ENCODE peak calls at places on chromosomes 4 and X, in seven cellular contexts. M is GM23338, R is GM23248, J is fibroblast of lung, T is PC-9, F is endothelial cell of umbilical vein, L is SK-N-SH. U is an unnamed sample.

GRCh38 chrX:54807524-54808108 is at the start of gene MAGED2:
- DNase-seq in M (peak; percentile 56), R (peak; percentile 42), J (peak; percentile 34), T (peak; percentile 7), F (peak; percentile 68), L (peak; percentile 62), U (no peak)

GRCh38 chr4:16124232-16124631 is 40.4 kb upstream of the PROM1 start:
- DNase-seq in M (no peak), R (no peak), J (peak; percentile 5), T (no peak), F (no peak), L (no peak), U (no peak)

GRCh38 chrX:25013593-25014365 is 2.0 kb downstream of the ARX start:
- DNase-seq in M (no peak), R (no peak), J (no peak), T (no peak), F (no peak), L (peak; percentile 49), U (no peak)

GRCh38 chrX:71998836-71999509 is 88.3 kb downstream of the NHSL2 start:
- DNase-seq in M (peak; percentile 70), R (peak; percentile 51), J (no peak), T (peak; percentile 10), F (peak; percentile 36), L (peak; percentile 76), U (no peak)

GRCh38 chr4:29553842-29554241 is 1166.3 kb upstream of the PCDH7 start:
- DNase-seq in M (no peak), R (no peak), J (peak; percentile 20), T (no peak), F (peak; percentile 32), L (no peak), U (peak; percentile 23)

GRCh38 chr4:52750819-52751348 is 341 bp downstream of the ERVMER34-1 start:
- DNase-seq in M (peak; percentile 60), R (peak; percentile 44), J (peak; percentile 7), T (no peak), F (peak; percentile 4), L (no peak), U (peak; percentile 54)

GRCh38 chr4:139659735-139660424 is 5.7 kb upstream of the MGST2 start:
- DNase-seq in M (no peak), R (no peak), J (no peak), T (no peak), F (peak; percentile 8), L (no peak), U (no peak)

GRCh38 chrX:85375333-85375738 is 4.1 kb downstream of the POF1B start:
- DNase-seq in M (no peak), R (no peak), J (no peak), T (no peak), F (no peak), L (peak; percentile 30), U (no peak)

GRCh38 chr4:3522651-3523050 is 9.6 kb downstream of the LRPAP1 start:
- DNase-seq in M (no peak), R (no peak), J (no peak), T (no peak), F (no peak), L (no peak), U (no peak)

GRCh38 chr4:72843466-72843865 is 226.1 kb downstream of the COX18 start:
- DNase-seq in M (no peak), R (peak; percentile 13), J (peak; percentile 42), T (no peak), F (no peak), L (no peak), U (no peak)

GRCh38 chr4:72842323-72842722 is 227.2 kb downstream of the COX18 start:
- DNase-seq in M (no peak), R (peak; percentile 18), J (peak; percentile 52), T (no peak), F (no peak), L (no peak), U (peak; percentile 6)

GRCh38 chr4:72846280-72847111 is 223.0 kb downstream of the COX18 start:
- DNase-seq in M (peak; percentile 84), R (peak; percentile 17), J (peak; percentile 36), T (peak; percentile 50), F (no peak), L (no peak), U (no peak)
- H4K20me1 ChIP-seq in M (no peaks in the 10 kb centered on the region), R (no peaks in the 10 kb centered on the region), J (no peaks in the 10 kb centered on the region), T (no peaks in the 10 kb centered on the region), F (no peaks in the 10 kb centered on the region), L (no peaks in the 10 kb centered on the region), U (no peaks in the 10 kb centered on the region)

GRCh38 chrX:44931441-44931973 is 58.5 kb downstream of the KDM6A start:
- DNase-seq in M (no peak), R (no peak), J (no peak), T (no peak), F (no peak), L (no peak), U (no peak)
- H3K4me3 ChIP-seq in M (no peak overlapping the region), R (no peak overlapping the region), J (no peak overlapping the region), T (no peak overlapping the region), F (no peak overlapping the region), L (no peak overlapping the region), U (no peak overlapping the region)

GRCh38 chr4:128831526-128832252 is 22.2 kb downstream of the JADE1 start:
- DNase-seq in M (peak; percentile 58), R (no peak), J (peak; percentile 58), T (no peak), F (no peak), L (peak; percentile 32), U (no peak)
- H4K20me1 ChIP-seq in M (peaks cover 98% of the 10 kb centered on the region), R (no peaks in the 10 kb centered on the region), J (no peaks in the 10 kb centered on the region), T (peaks cover 5% of the 10 kb centered on the region), F (no peaks in the 10 kb centered on the region), L (no peaks in the 10 kb centered on the region), U (no peaks in the 10 kb centered on the region)

GRCh38 chr4:47577779-47578553 is 92.9 kb downstream of the ATP10D start:
- DNase-seq in M (no peak), R (peak; percentile 14), J (peak; percentile 8), T (no peak), F (peak; percentile 92), L (no peak), U (no peak)
- H3K4me3 ChIP-seq in M (no peak overlapping the region), R (no peak overlapping the region), J (no peak overlapping the region), T (no peak overlapping the region), F (no peak overlapping the region), L (no peak overlapping the region), U (no peak overlapping the region)

GRCh38 chr4:8211737-8212581 is 12.9 kb downstream of the SH3TC1 start:
- DNase-seq in M (no peak), R (no peak), J (no peak), T (no peak), F (no peak), L (no peak), U (no peak)
- H4K20me1 ChIP-seq in M (no peaks in the 10 kb centered on the region), R (no peaks in the 10 kb centered on the region), J (no peaks in the 10 kb centered on the region), T (no peaks in the 10 kb centered on the region), F (no peaks in the 10 kb centered on the region), L (no peaks in the 10 kb centered on the region), U (no peaks in the 10 kb centered on the region)

GRCh38 chr4:159357350-159357749 is 254.5 kb downstream of the RAPGEF2 start:
- DNase-seq in M (no peak), R (no peak), J (no peak), T (no peak), F (no peak), L (no peak), U (no peak)
- H3K4me3 ChIP-seq in M (no peak overlapping the region), R (no peak overlapping the region), J (no peak overlapping the region), T (no peak overlapping the region), F (no peak overlapping the region), L (no peak overlapping the region), U (no peak overlapping the region)

GRCh38 chr4:99832313-99832712 is 15.7 kb downstream of the DAPP1 start:
- DNase-seq in M (peak; percentile 26), R (no peak), J (no peak), T (no peak), F (no peak), L (no peak), U (no peak)

GRCh38 chr4:99832854-99833253 is 16.2 kb downstream of the DAPP1 start:
- DNase-seq in M (no peak), R (no peak), J (no peak), T (no peak), F (no peak), L (no peak), U (no peak)

GRCh38 chr4:99835942-99836341 is 19.3 kb downstream of the DAPP1 start:
- DNase-seq in M (no peak), R (no peak), J (no peak), T (no peak), F (no peak), L (no peak), U (no peak)

GRCh38 chr4:99834569-99834968 is 17.9 kb downstream of the DAPP1 start:
- DNase-seq in M (no peak), R (no peak), J (no peak), T (no peak), F (no peak), L (no peak), U (no peak)

DNA sequence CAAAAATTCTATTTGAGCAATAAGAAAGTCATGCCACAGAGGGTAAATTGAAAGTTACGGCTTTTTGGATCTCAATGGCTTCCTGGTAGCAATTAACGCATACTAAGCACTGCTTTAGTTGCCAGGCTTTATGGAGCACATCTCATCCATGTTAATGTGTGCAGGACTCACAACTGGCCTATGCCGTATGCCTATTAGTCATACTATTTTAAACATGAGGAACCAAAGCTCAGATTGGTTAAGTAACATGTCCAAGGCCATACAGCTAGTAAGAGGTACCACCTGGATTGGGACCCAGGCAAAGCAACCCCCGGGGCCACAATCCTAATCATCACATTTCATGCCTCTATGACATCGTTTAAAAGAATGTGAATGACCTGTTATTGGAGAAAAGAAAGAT is 17.1 kb downstream of the DAPP1 start:
- DNase-seq in M (no peak), R (no peak), J (no peak), T (no peak), F (no peak), L (no peak), U (no peak)
- H4K20me1 ChIP-seq in M (no peaks in the 10 kb centered on the region), R (no peaks in the 10 kb centered on the region), J (no peaks in the 10 kb centered on the region), T (no peaks in the 10 kb centered on the region), F (no peaks in the 10 kb centered on the region), L (no peaks in the 10 kb centered on the region), U (no peaks in the 10 kb centered on the region)

DNA sequence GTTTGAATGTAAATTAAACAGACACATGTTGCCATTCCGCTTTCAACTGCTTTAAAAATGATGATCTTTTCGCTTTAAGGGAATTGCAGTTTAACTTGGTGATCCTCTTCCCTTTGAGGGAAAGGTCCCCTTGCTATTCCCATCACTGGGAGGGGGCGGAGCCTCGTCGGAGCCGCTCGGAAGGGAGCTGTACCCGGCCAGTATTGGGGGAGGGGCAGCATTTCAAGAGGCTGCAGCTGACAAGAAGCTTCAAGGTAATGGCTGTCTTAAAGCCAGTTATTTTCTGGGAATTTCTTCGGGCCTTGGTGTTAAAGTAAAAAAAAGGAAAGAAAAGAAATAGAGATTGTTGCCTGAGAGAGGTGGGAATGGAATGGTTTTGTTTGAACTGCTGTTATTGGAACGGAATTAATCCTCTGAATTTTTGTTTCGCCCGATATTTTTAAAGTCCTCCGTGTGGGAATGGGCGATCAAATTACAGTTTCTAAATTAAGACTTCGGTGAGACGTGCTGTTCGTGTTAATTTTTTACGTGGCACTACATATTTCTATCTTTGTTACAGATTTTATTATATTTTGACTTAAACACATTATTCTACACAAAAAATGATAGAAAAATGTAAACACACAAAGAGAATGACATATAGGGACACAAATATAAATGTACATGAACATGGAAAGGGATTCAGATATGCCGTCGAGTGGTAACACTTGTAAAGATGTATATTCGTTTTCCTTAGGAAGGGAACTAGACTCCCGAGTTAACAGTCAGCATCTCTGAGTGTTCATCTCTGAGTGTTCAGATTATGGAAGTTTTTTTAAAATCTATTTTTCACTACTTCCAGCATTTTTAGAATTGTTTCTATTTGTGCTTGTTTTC is 9.2 kb downstream of the PWWP3B start:
- DNase-seq in M (peak; percentile 85), R (no peak), J (peak; percentile 41), T (no peak), F (no peak), L (no peak), U (no peak)
- H3K4me3 ChIP-seq in M (peak overlapping the region; percentile 42), R (no peak overlapping the region), J (no peak overlapping the region), T (no peak overlapping the region), F (no peak overlapping the region), L (no peak overlapping the region), U (no peak overlapping the region)